ENCODE peak calls at places on chromosome 2, in eight cellular contexts. One of them, this sample, is unnamed. For H3K4me1 and H3K27me3, the result is how much of the 10 kb centered on the place peaks cover.

GRCh38 chr2:200048421-200048820 is 93.0 kb downstream of the MAIP1 start:
- DNase-seq in mammary epithelial cell: no peak
- DNase-seq in upper lobe of right lung: no peak
- DNase-seq in ovary: no peak
- DNase-seq in body of pancreas: no peak
- DNase-seq in sigmoid colon: no peak
- DNase-seq in spleen: no peak
- DNase-seq in left lung: no peak
- DNase-seq in this sample: no peak

GRCh38 chr2:54360055-54360792 is 95.9 kb upstream of the SPTBN1 start:
- DNase-seq in mammary epithelial cell: no peak
- DNase-seq in upper lobe of right lung: no peak
- DNase-seq in ovary: peak
- DNase-seq in body of pancreas: peak
- DNase-seq in sigmoid colon: peak
- DNase-seq in spleen: no peak
- DNase-seq in left lung: no peak
- DNase-seq in this sample: no peak

GRCh38 chr2:103902347-103902746 is 951.6 kb upstream of the POU3F3 start:
- DNase-seq in mammary epithelial cell: no peak
- DNase-seq in upper lobe of right lung: no peak
- DNase-seq in ovary: no peak
- DNase-seq in body of pancreas: no peak
- DNase-seq in sigmoid colon: no peak
- DNase-seq in spleen: no peak
- DNase-seq in left lung: no peak
- DNase-seq in this sample: no peak

GRCh38 chr2:28633739-28634138 is 117.9 kb upstream of the PPP1CB start:
- DNase-seq in mammary epithelial cell: peak
- DNase-seq in upper lobe of right lung: no peak
- DNase-seq in ovary: peak
- DNase-seq in body of pancreas: no peak
- DNase-seq in sigmoid colon: no peak
- DNase-seq in spleen: no peak
- DNase-seq in left lung: no peak
- DNase-seq in this sample: no peak

GRCh38 chr2:37506407-37507068 is 162.1 kb downstream of the QPCT start:
- DNase-seq in mammary epithelial cell: no peak
- DNase-seq in upper lobe of right lung: no peak
- DNase-seq in ovary: no peak
- DNase-seq in body of pancreas: no peak
- DNase-seq in sigmoid colon: peak
- DNase-seq in spleen: no peak
- DNase-seq in left lung: no peak
- DNase-seq in this sample: no peak

GRCh38 chr2:160292225-160292624 is 92.2 kb upstream of the ITGB6 start:
- DNase-seq in mammary epithelial cell: no peak
- DNase-seq in upper lobe of right lung: no peak
- DNase-seq in ovary: no peak
- DNase-seq in body of pancreas: no peak
- DNase-seq in sigmoid colon: no peak
- DNase-seq in spleen: no peak
- DNase-seq in left lung: no peak
- DNase-seq in this sample: no peak

GRCh38 chr2:182625814-182626213 is 90.2 kb upstream of the DNAJC10 start:
- DNase-seq in mammary epithelial cell: no peak
- DNase-seq in upper lobe of right lung: no peak
- DNase-seq in ovary: no peak
- DNase-seq in body of pancreas: no peak
- DNase-seq in sigmoid colon: no peak
- DNase-seq in spleen: no peak
- DNase-seq in left lung: no peak
- DNase-seq in this sample: no peak

GRCh38 chr2:2586961-2587360 is 255.9 kb upstream of the MYT1L start:
- DNase-seq in mammary epithelial cell: no peak
- DNase-seq in upper lobe of right lung: no peak
- DNase-seq in ovary: no peak
- DNase-seq in body of pancreas: no peak
- DNase-seq in sigmoid colon: no peak
- DNase-seq in spleen: no peak
- DNase-seq in left lung: no peak
- DNase-seq in this sample: no peak

GRCh38 chr2:223096571-223096970 is 44.6 kb downstream of the KCNE4 start:
- DNase-seq in mammary epithelial cell: no peak
- DNase-seq in upper lobe of right lung: no peak
- DNase-seq in ovary: no peak
- DNase-seq in body of pancreas: no peak
- DNase-seq in sigmoid colon: no peak
- DNase-seq in spleen: no peak
- DNase-seq in left lung: no peak
- DNase-seq in this sample: no peak

GRCh38 chr2:238925281-238925680 is 77.4 kb downstream of the TWIST2 start:
- DNase-seq in mammary epithelial cell: no peak
- DNase-seq in upper lobe of right lung: peak
- DNase-seq in ovary: peak
- DNase-seq in body of pancreas: no peak
- DNase-seq in sigmoid colon: peak
- DNase-seq in spleen: peak
- DNase-seq in left lung: no peak
- DNase-seq in this sample: no peak

GRCh38 chr2:238924496-238925195 is 76.8 kb downstream of the TWIST2 start:
- DNase-seq in mammary epithelial cell: no peak
- DNase-seq in upper lobe of right lung: peak
- DNase-seq in ovary: peak
- DNase-seq in body of pancreas: peak
- DNase-seq in sigmoid colon: peak
- DNase-seq in spleen: peak
- DNase-seq in left lung: no peak
- DNase-seq in this sample: no peak

GRCh38 chr2:238926761-238927611 is 79.1 kb downstream of the TWIST2 start:
- DNase-seq in mammary epithelial cell: no peak
- DNase-seq in upper lobe of right lung: no peak
- DNase-seq in ovary: peak
- DNase-seq in body of pancreas: peak
- DNase-seq in sigmoid colon: peak
- DNase-seq in spleen: peak
- DNase-seq in left lung: no peak
- DNase-seq in this sample: no peak

GRCh38 chr2:238924032-238924431 is 76.1 kb downstream of the TWIST2 start:
- DNase-seq in mammary epithelial cell: no peak
- DNase-seq in upper lobe of right lung: peak
- DNase-seq in ovary: peak
- DNase-seq in body of pancreas: peak
- DNase-seq in sigmoid colon: peak
- DNase-seq in spleen: peak
- DNase-seq in left lung: no peak
- DNase-seq in this sample: peak

GRCh38 chr2:238925816-238926215 is 77.9 kb downstream of the TWIST2 start:
- DNase-seq in mammary epithelial cell: no peak
- DNase-seq in upper lobe of right lung: peak
- DNase-seq in ovary: peak
- DNase-seq in body of pancreas: peak
- DNase-seq in sigmoid colon: peak
- DNase-seq in spleen: peak
- DNase-seq in left lung: no peak
- DNase-seq in this sample: no peak
- TF ChIP-seq CTCF in mammary epithelial cell: no peak
- TF ChIP-seq CTCF in upper lobe of right lung: no peak
- TF ChIP-seq CTCF in ovary: no peak
- TF ChIP-seq CTCF in body of pancreas: no peak
- TF ChIP-seq CTCF in sigmoid colon: no peak
- TF ChIP-seq CTCF in spleen: no peak
- TF ChIP-seq CTCF in left lung: no peak
- TF ChIP-seq CTCF in this sample: no peak

GRCh38 chr2:127059559-127059958 is 47.4 kb downstream of the BIN1 start:
- DNase-seq in mammary epithelial cell: no peak
- DNase-seq in upper lobe of right lung: no peak
- DNase-seq in ovary: no peak
- DNase-seq in body of pancreas: no peak
- DNase-seq in sigmoid colon: no peak
- DNase-seq in spleen: no peak
- DNase-seq in left lung: no peak
- DNase-seq in this sample: no peak

GRCh38 chr2:127060264-127060945 is 46.5 kb downstream of the BIN1 start:
- DNase-seq in mammary epithelial cell: no peak
- DNase-seq in upper lobe of right lung: no peak
- DNase-seq in ovary: no peak
- DNase-seq in body of pancreas: no peak
- DNase-seq in sigmoid colon: no peak
- DNase-seq in spleen: no peak
- DNase-seq in left lung: no peak
- DNase-seq in this sample: peak

GRCh38 chr2:127063701-127064590 is 43.0 kb downstream of the BIN1 start:
- DNase-seq in mammary epithelial cell: no peak
- DNase-seq in upper lobe of right lung: no peak
- DNase-seq in ovary: no peak
- DNase-seq in body of pancreas: no peak
- DNase-seq in sigmoid colon: peak
- DNase-seq in spleen: no peak
- DNase-seq in left lung: no peak
- DNase-seq in this sample: no peak

GRCh38 chr2:127058656-127059252 is 48.2 kb downstream of the BIN1 start:
- DNase-seq in mammary epithelial cell: no peak
- DNase-seq in upper lobe of right lung: no peak
- DNase-seq in ovary: no peak
- DNase-seq in body of pancreas: no peak
- DNase-seq in sigmoid colon: no peak
- DNase-seq in spleen: no peak
- DNase-seq in left lung: peak
- DNase-seq in this sample: no peak

DNA sequence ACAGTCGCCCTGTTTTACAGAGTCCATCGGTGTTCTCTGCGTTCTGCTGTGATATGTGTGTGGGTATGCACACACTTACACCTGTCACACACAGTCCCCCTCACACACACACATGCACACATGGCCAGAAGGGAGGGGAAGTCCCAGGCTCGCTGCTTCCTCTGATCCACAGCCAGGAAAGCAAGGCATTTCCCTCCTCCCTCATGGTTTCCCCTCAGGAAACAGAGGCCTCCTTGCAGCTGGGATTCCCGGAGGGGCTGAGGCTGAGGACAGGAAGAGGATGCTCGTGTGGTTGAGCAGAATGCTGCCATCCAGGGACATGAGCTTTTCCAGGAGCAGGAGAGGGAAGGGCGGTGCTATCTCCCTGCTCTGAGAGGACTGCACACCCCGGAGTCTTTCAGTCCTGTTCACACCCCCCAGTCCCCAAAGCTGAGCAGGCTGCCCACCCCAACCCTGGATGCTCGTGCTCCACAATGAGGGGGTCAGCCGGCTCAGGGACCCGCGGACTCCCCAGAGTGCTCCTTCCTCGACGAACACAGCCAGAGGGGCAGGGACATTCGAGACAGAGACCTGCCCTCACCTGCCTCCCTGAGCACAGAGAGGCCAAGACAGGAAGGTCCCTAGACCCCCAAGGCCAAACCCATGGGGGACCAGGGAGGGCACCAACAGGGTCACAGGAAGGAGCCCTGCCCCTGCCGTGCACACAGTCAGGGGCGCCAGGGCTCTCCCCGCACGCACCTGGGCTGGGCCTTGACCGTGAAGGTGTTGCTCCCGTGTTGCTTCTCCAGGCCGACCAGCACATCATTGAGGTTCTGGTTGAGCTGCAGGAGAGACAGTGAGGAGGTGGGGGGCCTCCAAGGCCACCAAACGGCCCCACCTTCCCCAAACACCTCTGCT is 45.3 kb downstream of the BIN1 start:
- DNase-seq in mammary epithelial cell: no peak
- DNase-seq in upper lobe of right lung: no peak
- DNase-seq in ovary: no peak
- DNase-seq in body of pancreas: no peak
- DNase-seq in sigmoid colon: no peak
- DNase-seq in spleen: no peak
- DNase-seq in left lung: no peak
- DNase-seq in this sample: no peak
- H3K4me1 ChIP-seq in mammary epithelial cell: under half
- H3K4me1 ChIP-seq in upper lobe of right lung: under half
- H3K4me1 ChIP-seq in ovary: under half
- H3K4me1 ChIP-seq in body of pancreas: under half
- H3K4me1 ChIP-seq in sigmoid colon: under half
- H3K4me1 ChIP-seq in spleen: half or more
- H3K4me1 ChIP-seq in left lung: under half
- H3K4me1 ChIP-seq in this sample: under half

GRCh38 chr2:195021704-195022513 is 635.1 kb upstream of the SLC39A10 start:
- DNase-seq in mammary epithelial cell: no peak
- DNase-seq in upper lobe of right lung: no peak
- DNase-seq in ovary: no peak
- DNase-seq in body of pancreas: no peak
- DNase-seq in sigmoid colon: no peak
- DNase-seq in spleen: no peak
- DNase-seq in left lung: no peak
- DNase-seq in this sample: no peak

GRCh38 chr2:195022514-195022842 is 634.5 kb upstream of the SLC39A10 start:
- DNase-seq in mammary epithelial cell: no peak
- DNase-seq in upper lobe of right lung: no peak
- DNase-seq in ovary: no peak
- DNase-seq in body of pancreas: no peak
- DNase-seq in sigmoid colon: no peak
- DNase-seq in spleen: no peak
- DNase-seq in left lung: peak
- DNase-seq in this sample: no peak

GRCh38 chr2:195017890-195018289 is 639.1 kb upstream of the SLC39A10 start:
- DNase-seq in mammary epithelial cell: no peak
- DNase-seq in upper lobe of right lung: no peak
- DNase-seq in ovary: no peak
- DNase-seq in body of pancreas: no peak
- DNase-seq in sigmoid colon: no peak
- DNase-seq in spleen: no peak
- DNase-seq in left lung: no peak
- DNase-seq in this sample: no peak

GRCh38 chr2:195016821-195017220 is 640.2 kb upstream of the SLC39A10 start:
- DNase-seq in mammary epithelial cell: no peak
- DNase-seq in upper lobe of right lung: no peak
- DNase-seq in ovary: no peak
- DNase-seq in body of pancreas: no peak
- DNase-seq in sigmoid colon: no peak
- DNase-seq in spleen: no peak
- DNase-seq in left lung: no peak
- DNase-seq in this sample: no peak

DNA sequence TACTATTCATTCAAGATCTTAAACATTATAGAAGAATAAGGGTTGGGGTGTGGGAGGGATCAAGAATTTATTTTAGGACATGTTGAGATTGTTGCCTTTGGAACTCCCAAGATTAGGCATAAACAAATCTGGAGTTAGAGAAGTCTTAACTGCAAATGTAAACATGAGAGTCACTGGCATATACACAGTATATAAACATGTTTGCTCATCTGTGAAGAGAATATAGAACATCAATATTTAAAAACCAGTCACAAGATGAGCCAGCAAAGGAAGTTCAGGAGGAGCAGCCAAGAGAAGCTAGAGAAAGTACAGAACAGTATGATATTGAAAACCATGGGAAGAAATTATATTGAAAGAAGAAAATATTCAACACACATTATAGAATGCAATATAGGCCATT is 638.6 kb upstream of the SLC39A10 start:
- DNase-seq in mammary epithelial cell: no peak
- DNase-seq in upper lobe of right lung: no peak
- DNase-seq in ovary: no peak
- DNase-seq in body of pancreas: no peak
- DNase-seq in sigmoid colon: no peak
- DNase-seq in spleen: no peak
- DNase-seq in left lung: no peak
- DNase-seq in this sample: no peak
- H3K27me3 ChIP-seq in mammary epithelial cell: under half
- H3K27me3 ChIP-seq in upper lobe of right lung: under half
- H3K27me3 ChIP-seq in ovary: under half
- H3K27me3 ChIP-seq in body of pancreas: under half
- H3K27me3 ChIP-seq in sigmoid colon: under half
- H3K27me3 ChIP-seq in spleen: under half
- H3K27me3 ChIP-seq in left lung: under half
- H3K27me3 ChIP-seq in this sample: under half

GRCh38 chr2:175030380-175031271 is 25.4 kb upstream of the CHN1 start:
- DNase-seq in mammary epithelial cell: peak
- DNase-seq in upper lobe of right lung: no peak
- DNase-seq in ovary: peak
- DNase-seq in body of pancreas: no peak
- DNase-seq in sigmoid colon: no peak
- DNase-seq in spleen: no peak
- DNase-seq in left lung: no peak
- DNase-seq in this sample: peak
- TF ChIP-seq CTCF in mammary epithelial cell: peak
- TF ChIP-seq CTCF in upper lobe of right lung: peak
- TF ChIP-seq CTCF in ovary: no peak
- TF ChIP-seq CTCF in body of pancreas: peak
- TF ChIP-seq CTCF in sigmoid colon: no peak
- TF ChIP-seq CTCF in spleen: peak
- TF ChIP-seq CTCF in left lung: peak
- TF ChIP-seq CTCF in this sample: peak